ENCODE peak calls at places on chromosomes 12 and 14, in six cellular contexts. One of them, this sample, is unnamed.

GRCh38 chr14:106436310-106436905 is 910.0 kb downstream of the TMEM121 start:
- DNase-seq in PC-3: no peak
- DNase-seq in stimulated activated CD8-positive, alpha-beta memory T cell treated with anti-CD3 and anti-CD28 coated beads, Interleukin-15, amount 100 ng/mL, for 1 hour: peak
- DNase-seq in naive thymus-derived CD4-positive, alpha-beta T cell: peak
- DNase-seq in activated CD4-positive, CD25-positive, alpha-beta regulatory T cell treated with anti-CD3 and anti-CD28 coated beads, Interleukin-2, amount 50 U/mL, for 72 hours: peak
- DNase-seq in substantia nigra: no peak
- DNase-seq in this sample: peak

GRCh38 chr14:58299665-58300202 is 1.4 kb downstream of the ARID4A start:
- DNase-seq in PC-3: peak
- DNase-seq in stimulated activated CD8-positive, alpha-beta memory T cell treated with anti-CD3 and anti-CD28 coated beads, Interleukin-15, amount 100 ng/mL, for 1 hour: no peak
- DNase-seq in naive thymus-derived CD4-positive, alpha-beta T cell: no peak
- DNase-seq in activated CD4-positive, CD25-positive, alpha-beta regulatory T cell treated with anti-CD3 and anti-CD28 coated beads, Interleukin-2, amount 50 U/mL, for 72 hours: no peak
- DNase-seq in substantia nigra: peak
- DNase-seq in this sample: peak

GRCh38 chr14:104139460-104140212 is 1.2 kb downstream of the KIF26A start:
- DNase-seq in PC-3: no peak
- DNase-seq in stimulated activated CD8-positive, alpha-beta memory T cell treated with anti-CD3 and anti-CD28 coated beads, Interleukin-15, amount 100 ng/mL, for 1 hour: no peak
- DNase-seq in naive thymus-derived CD4-positive, alpha-beta T cell: no peak
- DNase-seq in activated CD4-positive, CD25-positive, alpha-beta regulatory T cell treated with anti-CD3 and anti-CD28 coated beads, Interleukin-2, amount 50 U/mL, for 72 hours: peak
- DNase-seq in substantia nigra: no peak
- DNase-seq in this sample: no peak

GRCh38 chr12:59023861-59024424 is 103.6 kb upstream of the LRIG3 start:
- DNase-seq in PC-3: no peak
- DNase-seq in stimulated activated CD8-positive, alpha-beta memory T cell treated with anti-CD3 and anti-CD28 coated beads, Interleukin-15, amount 100 ng/mL, for 1 hour: no peak
- DNase-seq in naive thymus-derived CD4-positive, alpha-beta T cell: no peak
- DNase-seq in activated CD4-positive, CD25-positive, alpha-beta regulatory T cell treated with anti-CD3 and anti-CD28 coated beads, Interleukin-2, amount 50 U/mL, for 72 hours: no peak
- DNase-seq in substantia nigra: no peak
- DNase-seq in this sample: no peak

GRCh38 chr12:89016970-89017778 is 335.1 kb downstream of the DUSP6 start:
- DNase-seq in PC-3: peak
- DNase-seq in stimulated activated CD8-positive, alpha-beta memory T cell treated with anti-CD3 and anti-CD28 coated beads, Interleukin-15, amount 100 ng/mL, for 1 hour: no peak
- DNase-seq in naive thymus-derived CD4-positive, alpha-beta T cell: peak
- DNase-seq in activated CD4-positive, CD25-positive, alpha-beta regulatory T cell treated with anti-CD3 and anti-CD28 coated beads, Interleukin-2, amount 50 U/mL, for 72 hours: no peak
- DNase-seq in substantia nigra: peak
- DNase-seq in this sample: peak

GRCh38 chr12:57063991-57064725 is 14.2 kb upstream of the MYO1A start:
- DNase-seq in PC-3: no peak
- DNase-seq in stimulated activated CD8-positive, alpha-beta memory T cell treated with anti-CD3 and anti-CD28 coated beads, Interleukin-15, amount 100 ng/mL, for 1 hour: no peak
- DNase-seq in naive thymus-derived CD4-positive, alpha-beta T cell: peak
- DNase-seq in activated CD4-positive, CD25-positive, alpha-beta regulatory T cell treated with anti-CD3 and anti-CD28 coated beads, Interleukin-2, amount 50 U/mL, for 72 hours: no peak
- DNase-seq in substantia nigra: no peak
- DNase-seq in this sample: no peak

GRCh38 chr14:89805501-89805900 is 149.0 kb downstream of the EFCAB11 start:
- DNase-seq in PC-3: peak
- DNase-seq in stimulated activated CD8-positive, alpha-beta memory T cell treated with anti-CD3 and anti-CD28 coated beads, Interleukin-15, amount 100 ng/mL, for 1 hour: no peak
- DNase-seq in naive thymus-derived CD4-positive, alpha-beta T cell: no peak
- DNase-seq in activated CD4-positive, CD25-positive, alpha-beta regulatory T cell treated with anti-CD3 and anti-CD28 coated beads, Interleukin-2, amount 50 U/mL, for 72 hours: no peak
- DNase-seq in substantia nigra: no peak
- DNase-seq in this sample: no peak

GRCh38 chr12:27221625-27222387 is 22.3 kb upstream of the STK38L start:
- DNase-seq in PC-3: no peak
- DNase-seq in stimulated activated CD8-positive, alpha-beta memory T cell treated with anti-CD3 and anti-CD28 coated beads, Interleukin-15, amount 100 ng/mL, for 1 hour: no peak
- DNase-seq in naive thymus-derived CD4-positive, alpha-beta T cell: no peak
- DNase-seq in activated CD4-positive, CD25-positive, alpha-beta regulatory T cell treated with anti-CD3 and anti-CD28 coated beads, Interleukin-2, amount 50 U/mL, for 72 hours: no peak
- DNase-seq in substantia nigra: no peak
- DNase-seq in this sample: no peak

GRCh38 chr12:94245984-94246383 is 97.6 kb downstream of the PLXNC1 start:
- DNase-seq in PC-3: no peak
- DNase-seq in stimulated activated CD8-positive, alpha-beta memory T cell treated with anti-CD3 and anti-CD28 coated beads, Interleukin-15, amount 100 ng/mL, for 1 hour: no peak
- DNase-seq in naive thymus-derived CD4-positive, alpha-beta T cell: no peak
- DNase-seq in activated CD4-positive, CD25-positive, alpha-beta regulatory T cell treated with anti-CD3 and anti-CD28 coated beads, Interleukin-2, amount 50 U/mL, for 72 hours: no peak
- DNase-seq in substantia nigra: no peak
- DNase-seq in this sample: peak